ENCODE peak calls at places on chromosomes 3 and 15, in six cellular contexts. One of them, this sample, is unnamed.

GRCh38 chr3:194306771-194307640 is 44.1 kb downstream of the CPN2 start:
- DNase-seq in fibroblast of villous mesenchyme: peak; percentile 10
- DNase-seq in naive B cell: peak; percentile 86
- DNase-seq in stimulated activated CD4-positive, alpha-beta T cell treated with anti-CD3 and anti-CD28 coated beads, Interleukin-12 subunit alpha, Interleukin-12 subunit beta, amount 100 ng/mL, for 24 hours: no peak
- DNase-seq in KBM-7: no peak
- DNase-seq in mammary epithelial cell: no peak
- DNase-seq in this sample: no peak

GRCh38 chr15:27341780-27342343 is 370.9 kb downstream of the GABRG3 start:
- DNase-seq in fibroblast of villous mesenchyme: no peak
- DNase-seq in naive B cell: no peak
- DNase-seq in stimulated activated CD4-positive, alpha-beta T cell treated with anti-CD3 and anti-CD28 coated beads, Interleukin-12 subunit alpha, Interleukin-12 subunit beta, amount 100 ng/mL, for 24 hours: no peak
- DNase-seq in KBM-7: no peak
- DNase-seq in mammary epithelial cell: no peak
- DNase-seq in this sample: no peak

GRCh38 chr15:92383528-92384326 is 10.0 kb upstream of the ST8SIA2 start:
- DNase-seq in fibroblast of villous mesenchyme: peak; percentile 3
- DNase-seq in naive B cell: no peak
- DNase-seq in stimulated activated CD4-positive, alpha-beta T cell treated with anti-CD3 and anti-CD28 coated beads, Interleukin-12 subunit alpha, Interleukin-12 subunit beta, amount 100 ng/mL, for 24 hours: no peak
- DNase-seq in KBM-7: peak; percentile 28
- DNase-seq in mammary epithelial cell: no peak
- DNase-seq in this sample: peak; percentile 40

GRCh38 chr3:46748160-46748559 is 30.5 kb upstream of the PRSS50 start:
- DNase-seq in fibroblast of villous mesenchyme: no peak
- DNase-seq in naive B cell: no peak
- DNase-seq in stimulated activated CD4-positive, alpha-beta T cell treated with anti-CD3 and anti-CD28 coated beads, Interleukin-12 subunit alpha, Interleukin-12 subunit beta, amount 100 ng/mL, for 24 hours: no peak
- DNase-seq in KBM-7: no peak
- DNase-seq in mammary epithelial cell: no peak
- DNase-seq in this sample: no peak

GRCh38 chr15:61831505-61831921 is 228.7 kb downstream of the VPS13C start:
- DNase-seq in fibroblast of villous mesenchyme: no peak
- DNase-seq in naive B cell: no peak
- DNase-seq in stimulated activated CD4-positive, alpha-beta T cell treated with anti-CD3 and anti-CD28 coated beads, Interleukin-12 subunit alpha, Interleukin-12 subunit beta, amount 100 ng/mL, for 24 hours: no peak
- DNase-seq in KBM-7: peak; percentile 55
- DNase-seq in mammary epithelial cell: no peak
- DNase-seq in this sample: no peak

GRCh38 chr15:51341366-51342248 is at the start of gene GLDN:
- DNase-seq in fibroblast of villous mesenchyme: peak; percentile 28
- DNase-seq in naive B cell: no peak
- DNase-seq in stimulated activated CD4-positive, alpha-beta T cell treated with anti-CD3 and anti-CD28 coated beads, Interleukin-12 subunit alpha, Interleukin-12 subunit beta, amount 100 ng/mL, for 24 hours: no peak
- DNase-seq in KBM-7: no peak
- DNase-seq in mammary epithelial cell: peak; percentile 11
- DNase-seq in this sample: no peak

GRCh38 chr3:30123224-30123623 is 483.2 kb upstream of the TGFBR2 start:
- DNase-seq in fibroblast of villous mesenchyme: no peak
- DNase-seq in naive B cell: no peak
- DNase-seq in stimulated activated CD4-positive, alpha-beta T cell treated with anti-CD3 and anti-CD28 coated beads, Interleukin-12 subunit alpha, Interleukin-12 subunit beta, amount 100 ng/mL, for 24 hours: no peak
- DNase-seq in KBM-7: no peak
- DNase-seq in mammary epithelial cell: no peak
- DNase-seq in this sample: no peak

GRCh38 chr3:136659253-136659652 is 92.9 kb downstream of the STAG1 start:
- DNase-seq in fibroblast of villous mesenchyme: peak; percentile 83
- DNase-seq in naive B cell: no peak
- DNase-seq in stimulated activated CD4-positive, alpha-beta T cell treated with anti-CD3 and anti-CD28 coated beads, Interleukin-12 subunit alpha, Interleukin-12 subunit beta, amount 100 ng/mL, for 24 hours: no peak
- DNase-seq in KBM-7: no peak
- DNase-seq in mammary epithelial cell: no peak
- DNase-seq in this sample: peak; percentile 91

GRCh38 chr15:55897560-55898336 is 95.7 kb downstream of the NEDD4 start:
- DNase-seq in fibroblast of villous mesenchyme: peak; percentile 77
- DNase-seq in naive B cell: no peak
- DNase-seq in stimulated activated CD4-positive, alpha-beta T cell treated with anti-CD3 and anti-CD28 coated beads, Interleukin-12 subunit alpha, Interleukin-12 subunit beta, amount 100 ng/mL, for 24 hours: no peak
- DNase-seq in KBM-7: peak; percentile 56
- DNase-seq in mammary epithelial cell: peak; percentile 79
- DNase-seq in this sample: peak; percentile 81

GRCh38 chr3:16177962-16178627 is 3.6 kb downstream of the GALNT15 start:
- DNase-seq in fibroblast of villous mesenchyme: peak; percentile 85
- DNase-seq in naive B cell: peak; percentile 18
- DNase-seq in stimulated activated CD4-positive, alpha-beta T cell treated with anti-CD3 and anti-CD28 coated beads, Interleukin-12 subunit alpha, Interleukin-12 subunit beta, amount 100 ng/mL, for 24 hours: peak; percentile 36
- DNase-seq in KBM-7: peak; percentile 91
- DNase-seq in mammary epithelial cell: peak; percentile 62
- DNase-seq in this sample: peak; percentile 78

GRCh38 chr3:15113884-15114283 is 14.9 kb upstream of the RBSN start:
- DNase-seq in fibroblast of villous mesenchyme: no peak
- DNase-seq in naive B cell: no peak
- DNase-seq in stimulated activated CD4-positive, alpha-beta T cell treated with anti-CD3 and anti-CD28 coated beads, Interleukin-12 subunit alpha, Interleukin-12 subunit beta, amount 100 ng/mL, for 24 hours: no peak
- DNase-seq in KBM-7: no peak
- DNase-seq in mammary epithelial cell: no peak
- DNase-seq in this sample: no peak

GRCh38 chr3:38805765-38806386 is 10.1 kb downstream of the SCN10A start:
- DNase-seq in fibroblast of villous mesenchyme: peak; percentile 81
- DNase-seq in naive B cell: no peak
- DNase-seq in stimulated activated CD4-positive, alpha-beta T cell treated with anti-CD3 and anti-CD28 coated beads, Interleukin-12 subunit alpha, Interleukin-12 subunit beta, amount 100 ng/mL, for 24 hours: no peak
- DNase-seq in KBM-7: peak; percentile 81
- DNase-seq in mammary epithelial cell: peak; percentile 67
- DNase-seq in this sample: peak; percentile 65

GRCh38 chr3:158780795-158781590 is 20.9 kb upstream of the MFSD1 start:
- DNase-seq in fibroblast of villous mesenchyme: peak; percentile 40
- DNase-seq in naive B cell: no peak
- DNase-seq in stimulated activated CD4-positive, alpha-beta T cell treated with anti-CD3 and anti-CD28 coated beads, Interleukin-12 subunit alpha, Interleukin-12 subunit beta, amount 100 ng/mL, for 24 hours: no peak
- DNase-seq in KBM-7: no peak
- DNase-seq in mammary epithelial cell: no peak
- DNase-seq in this sample: no peak

GRCh38 chr3:129562803-129563202 is 19.8 kb downstream of the H1-8 start:
- DNase-seq in fibroblast of villous mesenchyme: no peak
- DNase-seq in naive B cell: no peak
- DNase-seq in stimulated activated CD4-positive, alpha-beta T cell treated with anti-CD3 and anti-CD28 coated beads, Interleukin-12 subunit alpha, Interleukin-12 subunit beta, amount 100 ng/mL, for 24 hours: no peak
- DNase-seq in KBM-7: no peak
- DNase-seq in mammary epithelial cell: no peak
- DNase-seq in this sample: no peak

GRCh38 chr3:31092748-31093607 is 198.5 kb upstream of the GADL1 start:
- DNase-seq in fibroblast of villous mesenchyme: peak; percentile 30
- DNase-seq in naive B cell: no peak
- DNase-seq in stimulated activated CD4-positive, alpha-beta T cell treated with anti-CD3 and anti-CD28 coated beads, Interleukin-12 subunit alpha, Interleukin-12 subunit beta, amount 100 ng/mL, for 24 hours: no peak
- DNase-seq in KBM-7: no peak
- DNase-seq in mammary epithelial cell: no peak
- DNase-seq in this sample: peak; percentile 36

GRCh38 chr15:75776075-75776443 is 63.4 kb upstream of the CSPG4 start:
- DNase-seq in fibroblast of villous mesenchyme: peak; percentile 26
- DNase-seq in naive B cell: no peak
- DNase-seq in stimulated activated CD4-positive, alpha-beta T cell treated with anti-CD3 and anti-CD28 coated beads, Interleukin-12 subunit alpha, Interleukin-12 subunit beta, amount 100 ng/mL, for 24 hours: no peak
- DNase-seq in KBM-7: no peak
- DNase-seq in mammary epithelial cell: peak; percentile 20
- DNase-seq in this sample: no peak

GRCh38 chr15:83164409-83165404 is 42.9 kb downstream of the HDGFL3 start:
- DNase-seq in fibroblast of villous mesenchyme: peak; percentile 10
- DNase-seq in naive B cell: no peak
- DNase-seq in stimulated activated CD4-positive, alpha-beta T cell treated with anti-CD3 and anti-CD28 coated beads, Interleukin-12 subunit alpha, Interleukin-12 subunit beta, amount 100 ng/mL, for 24 hours: no peak
- DNase-seq in KBM-7: peak; percentile 39
- DNase-seq in mammary epithelial cell: peak; percentile 19
- DNase-seq in this sample: peak; percentile 13

GRCh38 chr15:63990449-63990848 is 55.8 kb downstream of the DAPK2 start:
- DNase-seq in fibroblast of villous mesenchyme: no peak
- DNase-seq in naive B cell: peak; percentile 41
- DNase-seq in stimulated activated CD4-positive, alpha-beta T cell treated with anti-CD3 and anti-CD28 coated beads, Interleukin-12 subunit alpha, Interleukin-12 subunit beta, amount 100 ng/mL, for 24 hours: no peak
- DNase-seq in KBM-7: peak; percentile 71
- DNase-seq in mammary epithelial cell: no peak
- DNase-seq in this sample: no peak

GRCh38 chr15:42220216-42220615 is 12.1 kb upstream of the VPS39 start:
- DNase-seq in fibroblast of villous mesenchyme: no peak
- DNase-seq in naive B cell: no peak
- DNase-seq in stimulated activated CD4-positive, alpha-beta T cell treated with anti-CD3 and anti-CD28 coated beads, Interleukin-12 subunit alpha, Interleukin-12 subunit beta, amount 100 ng/mL, for 24 hours: no peak
- DNase-seq in KBM-7: no peak
- DNase-seq in mammary epithelial cell: no peak
- DNase-seq in this sample: no peak

GRCh38 chr3:14884665-14885064 is 62.7 kb upstream of the NR2C2 start:
- DNase-seq in fibroblast of villous mesenchyme: no peak
- DNase-seq in naive B cell: no peak
- DNase-seq in stimulated activated CD4-positive, alpha-beta T cell treated with anti-CD3 and anti-CD28 coated beads, Interleukin-12 subunit alpha, Interleukin-12 subunit beta, amount 100 ng/mL, for 24 hours: no peak
- DNase-seq in KBM-7: no peak
- DNase-seq in mammary epithelial cell: no peak
- DNase-seq in this sample: no peak

GRCh38 chr15:75650908-75651809 is 3.4 kb downstream of the SNX33 start:
- DNase-seq in fibroblast of villous mesenchyme: peak; percentile 65
- DNase-seq in naive B cell: no peak
- DNase-seq in stimulated activated CD4-positive, alpha-beta T cell treated with anti-CD3 and anti-CD28 coated beads, Interleukin-12 subunit alpha, Interleukin-12 subunit beta, amount 100 ng/mL, for 24 hours: no peak
- DNase-seq in KBM-7: peak; percentile 33
- DNase-seq in mammary epithelial cell: no peak
- DNase-seq in this sample: no peak

GRCh38 chr15:82870727-82871576 is 61.5 kb downstream of the WHAMM start:
- DNase-seq in fibroblast of villous mesenchyme: no peak
- DNase-seq in naive B cell: no peak
- DNase-seq in stimulated activated CD4-positive, alpha-beta T cell treated with anti-CD3 and anti-CD28 coated beads, Interleukin-12 subunit alpha, Interleukin-12 subunit beta, amount 100 ng/mL, for 24 hours: no peak
- DNase-seq in KBM-7: peak; percentile 95
- DNase-seq in mammary epithelial cell: no peak
- DNase-seq in this sample: no peak

GRCh38 chr3:13455644-13456043 is 24.5 kb upstream of the HDAC11 start:
- DNase-seq in fibroblast of villous mesenchyme: no peak
- DNase-seq in naive B cell: no peak
- DNase-seq in stimulated activated CD4-positive, alpha-beta T cell treated with anti-CD3 and anti-CD28 coated beads, Interleukin-12 subunit alpha, Interleukin-12 subunit beta, amount 100 ng/mL, for 24 hours: no peak
- DNase-seq in KBM-7: no peak
- DNase-seq in mammary epithelial cell: no peak
- DNase-seq in this sample: no peak

GRCh38 chr15:45919806-45920205 is 285.0 kb downstream of the SQOR start:
- DNase-seq in fibroblast of villous mesenchyme: peak; percentile 73
- DNase-seq in naive B cell: no peak
- DNase-seq in stimulated activated CD4-positive, alpha-beta T cell treated with anti-CD3 and anti-CD28 coated beads, Interleukin-12 subunit alpha, Interleukin-12 subunit beta, amount 100 ng/mL, for 24 hours: no peak
- DNase-seq in KBM-7: no peak
- DNase-seq in mammary epithelial cell: peak; percentile 74
- DNase-seq in this sample: peak; percentile 26

GRCh38 chr3:39290255-39290654 is 10.4 kb upstream of the CX3CR1 start:
- DNase-seq in fibroblast of villous mesenchyme: no peak
- DNase-seq in naive B cell: no peak
- DNase-seq in stimulated activated CD4-positive, alpha-beta T cell treated with anti-CD3 and anti-CD28 coated beads, Interleukin-12 subunit alpha, Interleukin-12 subunit beta, amount 100 ng/mL, for 24 hours: no peak
- DNase-seq in KBM-7: no peak
- DNase-seq in mammary epithelial cell: no peak
- DNase-seq in this sample: no peak

GRCh38 chr3:140595295-140595694 is 82.6 kb upstream of the TRIM42 start:
- DNase-seq in fibroblast of villous mesenchyme: peak; percentile 95
- DNase-seq in naive B cell: no peak
- DNase-seq in stimulated activated CD4-positive, alpha-beta T cell treated with anti-CD3 and anti-CD28 coated beads, Interleukin-12 subunit alpha, Interleukin-12 subunit beta, amount 100 ng/mL, for 24 hours: no peak
- DNase-seq in KBM-7: no peak
- DNase-seq in mammary epithelial cell: peak; percentile 57
- DNase-seq in this sample: no peak

GRCh38 chr3:38620236-38620635 is 29.3 kb downstream of the SCN5A start:
- DNase-seq in fibroblast of villous mesenchyme: no peak
- DNase-seq in naive B cell: no peak
- DNase-seq in stimulated activated CD4-positive, alpha-beta T cell treated with anti-CD3 and anti-CD28 coated beads, Interleukin-12 subunit alpha, Interleukin-12 subunit beta, amount 100 ng/mL, for 24 hours: no peak
- DNase-seq in KBM-7: no peak
- DNase-seq in mammary epithelial cell: no peak
- DNase-seq in this sample: no peak

GRCh38 chr3:124878561-124879394 is 8.4 kb downstream of the ITGB5 start:
- DNase-seq in fibroblast of villous mesenchyme: peak; percentile 98
- DNase-seq in naive B cell: no peak
- DNase-seq in stimulated activated CD4-positive, alpha-beta T cell treated with anti-CD3 and anti-CD28 coated beads, Interleukin-12 subunit alpha, Interleukin-12 subunit beta, amount 100 ng/mL, for 24 hours: no peak
- DNase-seq in KBM-7: peak; percentile 32
- DNase-seq in mammary epithelial cell: peak; percentile 94
- DNase-seq in this sample: peak; percentile 69

GRCh38 chr3:126465928-126466564 is 9.6 kb downstream of the ZXDC start:
- DNase-seq in fibroblast of villous mesenchyme: no peak
- DNase-seq in naive B cell: no peak
- DNase-seq in stimulated activated CD4-positive, alpha-beta T cell treated with anti-CD3 and anti-CD28 coated beads, Interleukin-12 subunit alpha, Interleukin-12 subunit beta, amount 100 ng/mL, for 24 hours: no peak
- DNase-seq in KBM-7: no peak
- DNase-seq in mammary epithelial cell: no peak
- DNase-seq in this sample: no peak

GRCh38 chr3:49761661-49762060 is 24.7 kb downstream of the IP6K1 start:
- DNase-seq in fibroblast of villous mesenchyme: peak; percentile 15
- DNase-seq in naive B cell: no peak
- DNase-seq in stimulated activated CD4-positive, alpha-beta T cell treated with anti-CD3 and anti-CD28 coated beads, Interleukin-12 subunit alpha, Interleukin-12 subunit beta, amount 100 ng/mL, for 24 hours: no peak
- DNase-seq in KBM-7: no peak
- DNase-seq in mammary epithelial cell: no peak
- DNase-seq in this sample: no peak

GRCh38 chr3:190575441-190576190 is 61.7 kb downstream of the IL1RAP start:
- DNase-seq in fibroblast of villous mesenchyme: no peak
- DNase-seq in naive B cell: no peak
- DNase-seq in stimulated activated CD4-positive, alpha-beta T cell treated with anti-CD3 and anti-CD28 coated beads, Interleukin-12 subunit alpha, Interleukin-12 subunit beta, amount 100 ng/mL, for 24 hours: no peak
- DNase-seq in KBM-7: peak; percentile 70
- DNase-seq in mammary epithelial cell: no peak
- DNase-seq in this sample: no peak

GRCh38 chr3:100374521-100374920 is 26.4 kb downstream of the TOMM70 start:
- DNase-seq in fibroblast of villous mesenchyme: no peak
- DNase-seq in naive B cell: no peak
- DNase-seq in stimulated activated CD4-positive, alpha-beta T cell treated with anti-CD3 and anti-CD28 coated beads, Interleukin-12 subunit alpha, Interleukin-12 subunit beta, amount 100 ng/mL, for 24 hours: no peak
- DNase-seq in KBM-7: no peak
- DNase-seq in mammary epithelial cell: no peak
- DNase-seq in this sample: no peak

GRCh38 chr3:164864454-164864853 is 213.8 kb downstream of the SI start:
- DNase-seq in fibroblast of villous mesenchyme: no peak
- DNase-seq in naive B cell: no peak
- DNase-seq in stimulated activated CD4-positive, alpha-beta T cell treated with anti-CD3 and anti-CD28 coated beads, Interleukin-12 subunit alpha, Interleukin-12 subunit beta, amount 100 ng/mL, for 24 hours: no peak
- DNase-seq in KBM-7: no peak
- DNase-seq in mammary epithelial cell: no peak
- DNase-seq in this sample: no peak

GRCh38 chr15:77541421-77542181 is 91.1 kb downstream of the LINGO1 start:
- DNase-seq in fibroblast of villous mesenchyme: peak; percentile 47
- DNase-seq in naive B cell: no peak
- DNase-seq in stimulated activated CD4-positive, alpha-beta T cell treated with anti-CD3 and anti-CD28 coated beads, Interleukin-12 subunit alpha, Interleukin-12 subunit beta, amount 100 ng/mL, for 24 hours: no peak
- DNase-seq in KBM-7: no peak
- DNase-seq in mammary epithelial cell: no peak
- DNase-seq in this sample: no peak

GRCh38 chr3:72537448-72537847 is 310.8 kb downstream of the SHQ1 start:
- DNase-seq in fibroblast of villous mesenchyme: no peak
- DNase-seq in naive B cell: no peak
- DNase-seq in stimulated activated CD4-positive, alpha-beta T cell treated with anti-CD3 and anti-CD28 coated beads, Interleukin-12 subunit alpha, Interleukin-12 subunit beta, amount 100 ng/mL, for 24 hours: no peak
- DNase-seq in KBM-7: no peak
- DNase-seq in mammary epithelial cell: no peak
- DNase-seq in this sample: no peak

GRCh38 chr3:149452036-149452435 is 22.5 kb upstream of the TM4SF4 start:
- DNase-seq in fibroblast of villous mesenchyme: no peak
- DNase-seq in naive B cell: no peak
- DNase-seq in stimulated activated CD4-positive, alpha-beta T cell treated with anti-CD3 and anti-CD28 coated beads, Interleukin-12 subunit alpha, Interleukin-12 subunit beta, amount 100 ng/mL, for 24 hours: no peak
- DNase-seq in KBM-7: no peak
- DNase-seq in mammary epithelial cell: no peak
- DNase-seq in this sample: no peak

GRCh38 chr3:159378391-159378790 is 576.5 kb downstream of the MFSD1 start:
- DNase-seq in fibroblast of villous mesenchyme: peak; percentile 49
- DNase-seq in naive B cell: no peak
- DNase-seq in stimulated activated CD4-positive, alpha-beta T cell treated with anti-CD3 and anti-CD28 coated beads, Interleukin-12 subunit alpha, Interleukin-12 subunit beta, amount 100 ng/mL, for 24 hours: no peak
- DNase-seq in KBM-7: no peak
- DNase-seq in mammary epithelial cell: no peak
- DNase-seq in this sample: no peak

GRCh38 chr3:52428151-52429005 is 16.5 kb downstream of the SEMA3G start:
- DNase-seq in fibroblast of villous mesenchyme: peak; percentile 90
- DNase-seq in naive B cell: no peak
- DNase-seq in stimulated activated CD4-positive, alpha-beta T cell treated with anti-CD3 and anti-CD28 coated beads, Interleukin-12 subunit alpha, Interleukin-12 subunit beta, amount 100 ng/mL, for 24 hours: no peak
- DNase-seq in KBM-7: peak; percentile 64
- DNase-seq in mammary epithelial cell: peak; percentile 60
- DNase-seq in this sample: peak; percentile 60

GRCh38 chr3:124217542-124217941 is 225.6 kb upstream of the ROPN1 start:
- DNase-seq in fibroblast of villous mesenchyme: peak; percentile 74
- DNase-seq in naive B cell: no peak
- DNase-seq in stimulated activated CD4-positive, alpha-beta T cell treated with anti-CD3 and anti-CD28 coated beads, Interleukin-12 subunit alpha, Interleukin-12 subunit beta, amount 100 ng/mL, for 24 hours: no peak
- DNase-seq in KBM-7: peak; percentile 64
- DNase-seq in mammary epithelial cell: peak; percentile 58
- DNase-seq in this sample: peak; percentile 68

This sample was measured in A673.